ENCODE peak calls at places on chromosomes 13 and 19, in five cellular contexts. O is NB4, K is GM12865, G is astrocyte, Q is cardiac fibroblast. V is an unnamed sample.

GRCh38 chr13:99834246-99834645 is 137.3 kb downstream of the ZIC5 start:
- DNase-seq in G (no peak), Q (no peak), O (no peak), K (no peak), V (no peak)

GRCh38 chr13:98481511-98481951 is 95.4 kb downstream of the STK24 start:
- DNase-seq in G (no peak), K (no peak), Q (no peak), O (no peak), V (no peak)

GRCh38 chr19:52991484-52991883 is 22.2 kb upstream of the ERVV-1 start:
- DNase-seq in K (no peak), Q (peak), O (no peak), G (peak), V (peak)

GRCh38 chr13:98802999-98803666 is 50.7 kb upstream of the SLC15A1 start:
- DNase-seq in Q (no peak), O (no peak), G (no peak), K (no peak), V (peak)

GRCh38 chr13:49356224-49356623 is 87.6 kb downstream of the CAB39L start:
- DNase-seq in O (no peak), Q (peak), K (no peak), G (peak), V (peak)

GRCh38 chr13:95385808-95386207 is 84.6 kb upstream of the ABCC4 start:
- DNase-seq in K (no peak), O (no peak), Q (no peak), G (no peak), V (no peak)

GRCh38 chr19:13850910-13851753 is 25.8 kb upstream of the NANOS3 start:
- DNase-seq in G (peak), Q (peak), K (no peak), O (peak), V (peak)

GRCh38 chr19:10230904-10231623 is at the start of gene S1PR2:
- DNase-seq in G (no peak), O (peak), Q (peak), K (peak), V (peak)

GRCh38 chr13:100454876-100455275 is 133.7 kb downstream of the GGACT start:
- DNase-seq in O (peak), K (no peak), G (peak), Q (peak), V (peak)

GRCh38 chr13:110133425-110134235 is 173.3 kb downstream of the COL4A1 start:
- DNase-seq in Q (no peak), G (no peak), K (no peak), O (peak), V (no peak)

GRCh38 chr19:47541507-47541906 is 26.6 kb upstream of the NAPA start:
- DNase-seq in Q (peak), K (no peak), O (peak), G (no peak), V (no peak)

GRCh38 chr19:13014101-13014920 is 19.0 kb downstream of the NFIX start:
- DNase-seq in G (no peak), K (no peak), O (peak), Q (peak), V (no peak)

GRCh38 chr19:33303791-33304759 is 1.7 kb upstream of the CEBPA start:
- DNase-seq in Q (no peak), O (no peak), G (no peak), K (no peak), V (no peak)

GRCh38 chr19:35557539-35558399 is 5.7 kb downstream of the ATP4A start:
- DNase-seq in O (no peak), K (peak), Q (peak), G (peak), V (peak)

GRCh38 chr19:29872224-29872731 is 60.5 kb downstream of the CCNE1 start:
- DNase-seq in O (no peak), Q (peak), K (peak), G (peak), V (peak)

GRCh38 chr19:37983153-37983552 is 76.1 kb downstream of the SIPA1L3 start:
- DNase-seq in K (no peak), G (no peak), O (no peak), Q (no peak), V (peak)

GRCh38 chr13:99559560-99559959 is 58.3 kb downstream of the TM9SF2 start:
- DNase-seq in Q (no peak), G (no peak), O (peak), K (no peak), V (no peak)

GRCh38 chr13:41697578-41697977 is 240.2 kb downstream of the RGCC start:
- DNase-seq in K (no peak), O (no peak), Q (no peak), G (no peak), V (no peak)

DNA sequence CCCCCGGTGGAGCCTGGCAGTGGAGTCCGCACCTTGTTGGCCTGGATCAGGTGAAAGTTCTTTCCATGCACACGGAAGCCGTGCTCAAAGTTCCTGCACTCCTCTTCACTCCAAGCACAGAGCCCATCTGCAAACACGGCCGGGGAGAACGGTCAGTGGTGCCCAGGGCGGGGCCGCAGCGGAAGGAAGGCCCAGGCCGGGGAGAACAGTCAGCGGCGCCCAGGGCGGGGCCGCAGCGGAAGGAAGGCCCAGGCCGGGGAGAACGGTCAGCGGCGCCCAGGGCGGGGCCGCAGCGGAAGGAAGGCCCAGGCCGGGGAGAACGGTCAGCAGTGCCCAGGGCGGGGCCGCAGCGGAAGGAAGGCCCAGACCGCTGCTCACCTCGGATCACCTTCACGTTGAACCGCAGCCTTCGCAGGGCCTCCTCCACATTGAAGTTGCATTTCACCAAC is 20.6 kb upstream of the PLPP2 start:
- DNase-seq in Q (no peak), G (no peak), K (no peak), O (no peak), V (no peak)
- H3K4me3 ChIP-seq in Q (no peak), G (no peak), K (no peak), O (no peak), V (no peak)

DNA sequence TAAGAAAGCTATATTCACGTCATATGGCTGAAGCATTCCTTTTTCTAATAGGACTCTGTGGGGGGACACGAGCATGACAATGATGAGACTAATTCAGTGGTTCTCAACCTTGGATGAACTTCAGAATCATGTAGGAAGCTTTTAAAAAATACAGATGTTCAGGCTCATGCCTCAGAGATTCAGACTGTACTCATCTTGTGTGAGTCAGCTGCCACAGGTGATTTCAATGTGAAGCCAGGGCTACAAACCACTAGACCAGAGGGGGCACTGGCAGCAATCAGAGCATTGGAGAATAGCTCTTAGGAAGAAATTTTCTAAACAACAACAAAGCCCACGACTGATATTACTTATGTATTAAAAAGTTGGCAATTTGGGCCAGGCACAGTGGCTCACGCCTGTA is 91.7 kb downstream of the SERP2 start:
- DNase-seq in Q (no peak), K (no peak), G (peak), O (no peak), V (peak)
- TF ChIP-seq CTCF in Q (no peak), K (no peak), G (no peak), O (no peak), V (no peak)

DNA sequence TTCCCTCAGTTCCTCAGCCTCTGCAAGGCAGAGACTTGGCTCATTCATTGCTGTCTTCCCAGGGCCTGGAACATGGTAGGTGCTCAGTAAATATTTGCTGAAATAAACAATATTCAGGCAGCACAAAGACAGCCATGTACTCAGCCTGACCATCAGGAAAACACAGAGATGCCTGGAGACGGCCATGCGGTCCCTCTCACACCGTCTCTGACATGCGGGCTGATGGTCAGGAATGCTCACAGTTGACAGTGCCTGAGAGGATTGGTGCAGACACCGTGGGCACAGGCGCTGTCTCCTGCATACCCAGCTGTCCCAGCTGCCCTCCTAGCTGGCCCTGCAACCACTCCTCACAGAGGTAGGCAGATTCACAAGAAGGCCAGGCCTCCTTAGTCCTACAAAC is 893 bp downstream of the PRAM1 start:
- DNase-seq in O (peak), G (no peak), Q (no peak), K (no peak), V (no peak)
- H3K4me3 ChIP-seq in O (peak), G (no peak), Q (no peak), K (no peak), V (no peak)

DNA sequence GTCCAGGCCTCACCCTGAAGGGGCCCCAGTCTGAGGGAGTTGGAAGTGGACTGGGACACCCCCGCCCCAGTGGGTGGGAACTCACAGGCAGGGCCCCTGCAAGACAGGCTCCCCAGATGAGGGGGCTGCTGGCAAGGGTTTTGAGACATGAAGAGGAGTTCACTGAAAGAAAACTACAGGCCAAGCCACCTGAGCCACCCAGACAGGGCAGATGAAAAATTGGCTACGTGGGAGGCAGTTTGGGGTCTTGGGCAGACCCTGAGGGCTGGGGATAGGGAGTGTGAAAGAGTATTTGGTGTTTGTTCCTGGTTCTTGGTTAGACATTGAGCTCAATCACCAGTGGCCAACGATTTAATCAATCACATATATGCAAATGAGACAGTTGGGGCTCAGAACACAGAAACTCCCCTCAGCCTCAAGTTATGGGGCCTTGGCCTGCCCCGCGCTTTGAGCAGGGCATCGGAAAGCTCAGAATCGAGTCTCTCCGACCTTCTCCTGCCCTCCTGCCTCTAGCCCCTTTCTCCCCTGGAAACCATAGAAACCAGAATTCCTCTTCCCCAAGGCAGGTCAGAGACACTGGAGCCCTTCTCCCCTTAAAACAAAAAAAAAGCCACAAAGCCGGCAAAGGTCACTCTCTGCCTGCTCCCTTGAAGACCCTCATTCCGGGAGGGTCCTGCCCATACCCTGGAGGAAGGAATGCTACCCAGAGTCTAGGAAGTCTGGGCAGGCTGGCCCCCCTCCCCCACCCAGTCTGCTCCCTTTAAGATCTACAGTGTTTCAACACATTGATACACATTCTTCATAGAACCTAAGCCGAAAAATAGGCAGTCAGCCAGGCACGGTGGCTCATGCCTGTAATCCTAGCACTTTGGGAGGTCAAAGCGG is 1.3 kb upstream of the ISYNA1 start:
- DNase-seq in G (peak), Q (peak), O (no peak), K (no peak), V (peak)
- TF ChIP-seq CTCF in G (no peak), Q (no peak), O (no peak), K (no peak), V (no peak)

GRCh38 chr19:45876161-45876410 is 9.9 kb downstream of the IRF2BP1 start:
- DNase-seq in G (no peak), Q (no peak), K (peak), O (peak), V (no peak)

GRCh38 chr19:45874620-45874966 is 10.5 kb downstream of the FOXA3 start:
- DNase-seq in O (peak), K (no peak), G (no peak), Q (no peak), V (no peak)

GRCh38 chr19:45878043-45878794 is 7.7 kb downstream of the IRF2BP1 start:
- DNase-seq in Q (no peak), K (no peak), O (no peak), G (no peak), V (no peak)

GRCh38 chr19:45879055-45879454 is 6.9 kb downstream of the IRF2BP1 start:
- DNase-seq in O (no peak), K (no peak), G (no peak), Q (no peak), V (no peak)

DNA sequence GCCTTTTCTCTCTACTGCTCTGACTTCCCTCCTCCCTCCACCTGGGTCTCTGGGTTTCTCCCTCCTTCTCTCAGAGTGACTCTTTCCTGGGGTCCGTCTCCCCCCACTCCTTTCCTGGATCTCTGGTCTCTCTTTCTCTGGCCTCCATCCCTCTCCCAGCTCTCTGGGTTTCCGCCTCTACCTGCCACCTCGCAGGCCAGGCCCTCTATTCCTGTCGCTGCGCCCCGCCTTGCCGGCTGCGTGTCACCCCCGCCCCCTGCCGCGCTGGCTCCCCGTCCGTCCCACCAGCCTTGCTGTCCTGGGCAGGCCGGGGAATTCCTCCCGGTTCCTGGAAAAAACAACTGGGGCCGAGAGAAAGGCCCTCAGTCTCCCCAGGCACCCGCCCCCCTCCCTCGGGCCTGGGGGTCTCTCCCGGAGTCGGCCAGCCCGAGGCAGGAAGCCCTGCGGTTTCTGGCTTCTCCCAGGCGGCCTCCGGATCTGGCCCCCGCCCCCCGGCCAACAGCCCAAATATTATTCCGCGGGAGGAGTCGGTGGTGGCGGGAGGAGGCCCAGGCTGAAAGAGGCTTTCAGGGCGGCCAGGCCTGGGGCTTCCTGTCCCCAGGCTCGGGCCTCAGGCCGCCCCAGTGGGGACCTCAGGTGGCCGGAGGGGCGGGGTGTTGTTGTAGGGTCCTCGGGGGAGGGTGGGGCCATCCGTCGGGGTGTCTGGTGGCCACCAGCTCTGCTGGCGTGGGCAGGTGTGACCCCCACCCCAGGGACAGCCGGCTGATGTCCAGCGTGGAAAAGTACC is 9.3 kb downstream of the IRF2BP1 start:
- DNase-seq in K (no peak), O (peak), Q (peak), G (peak), V (no peak)
- H3K4me3 ChIP-seq in K (no peak), O (peak), Q (peak), G (no peak), V (no peak)

DNA sequence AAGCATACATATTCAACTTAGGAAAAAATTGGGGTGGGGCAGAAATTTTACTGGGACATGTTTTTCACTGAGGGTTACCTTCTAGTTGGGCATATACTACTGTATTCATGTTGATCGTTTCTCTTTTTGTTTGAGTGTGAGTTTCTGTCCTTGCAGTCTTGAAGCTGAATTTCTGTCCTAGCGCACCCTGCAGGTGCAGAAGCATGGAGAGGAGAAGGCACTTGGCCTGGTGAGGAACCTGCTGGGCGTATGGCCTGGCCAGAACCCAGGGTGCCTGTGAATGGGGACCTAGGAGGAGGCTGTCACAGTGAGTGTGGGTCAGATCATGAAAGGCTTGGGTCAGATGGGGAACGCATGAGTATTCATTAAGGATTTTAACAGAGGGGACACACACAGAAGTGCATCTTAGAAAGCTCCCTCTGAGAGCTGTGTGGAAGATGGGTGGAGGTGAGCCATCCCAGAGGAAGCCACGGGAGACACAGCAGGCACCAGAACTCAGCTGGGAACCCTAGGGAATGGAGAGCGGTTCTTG is 36.8 kb downstream of the SERP2 start:
- DNase-seq in G (no peak), O (no peak), K (peak), Q (no peak), V (no peak)
- TF ChIP-seq CTCF in G (no peak), O (no peak), K (no peak), Q (no peak), V (no peak)

GRCh38 chr13:19268331-19268730 is 86.7 kb upstream of the TUBA3C start:
- DNase-seq in G (no peak), K (no peak), Q (no peak), O (no peak), V (no peak)
- H3K4me3 ChIP-seq in G (no peak), K (no peak), Q (no peak), O (no peak), V (no peak)

GRCh38 chr13:75432045-75432444 is 49.9 kb downstream of the TBC1D4 start:
- DNase-seq in K (peak), G (no peak), O (no peak), Q (peak), V (no peak)

GRCh38 chr13:75432811-75433244 is 49.1 kb downstream of the TBC1D4 start:
- DNase-seq in G (no peak), K (no peak), O (no peak), Q (no peak), V (peak)

GRCh38 chr13:75425216-75426009 is 56.6 kb downstream of the TBC1D4 start:
- DNase-seq in O (no peak), G (no peak), Q (no peak), K (peak), V (no peak)

GRCh38 chr13:75426421-75426820 is 55.5 kb downstream of the TBC1D4 start:
- DNase-seq in G (no peak), K (no peak), O (no peak), Q (no peak), V (peak)

GRCh38 chr13:75430618-75431209 is 51.3 kb downstream of the TBC1D4 start:
- DNase-seq in G (no peak), Q (no peak), O (no peak), K (no peak), V (no peak)
- TF ChIP-seq CTCF in G (no peak), Q (no peak), O (no peak), K (no peak), V (no peak)